ENCODE peak calls at places on chromosome 11, in five cellular contexts. M is upper lobe of right lung, C is endodermal cell, K is cardiac muscle cell, I is A549. W is an unnamed sample.

GRCh38 chr11:6737872-6738466 is 33.8 kb downstream of the OR2AG2 start:
- DNase-seq in M (no peak), C (peak), K (peak), I (peak), W (no peak)

GRCh38 chr11:78248903-78249302 is 60.2 kb downstream of the USP35 start:
- DNase-seq in M (no peak), C (no peak), K (no peak), I (no peak), W (no peak)

GRCh38 chr11:105046898-105047579 is 1.9 kb upstream of the CARD16 start:
- DNase-seq in M (no peak), C (no peak), K (no peak), I (peak), W (no peak)

GRCh38 chr11:14638561-14638960 is 5.0 kb upstream of the PDE3B start:
- DNase-seq in M (no peak), C (no peak), K (no peak), I (no peak), W (no peak)

GRCh38 chr11:27392715-27393114 is 29.7 kb upstream of the CCDC34 start:
- DNase-seq in M (no peak), C (no peak), K (peak), I (no peak), W (no peak)

GRCh38 chr11:123519055-123519796 is 89.2 kb downstream of the GRAMD1B start:
- DNase-seq in M (no peak), C (peak), K (no peak), I (no peak), W (no peak)

GRCh38 chr11:86781546-86781945 is 18.8 kb upstream of the PRSS23 start:
- DNase-seq in M (no peak), C (peak), K (no peak), I (no peak), W (no peak)

GRCh38 chr11:126197277-126197939 is 14.0 kb downstream of the RPUSD4 start:
- DNase-seq in M (no peak), C (no peak), K (no peak), I (no peak), W (no peak)

GRCh38 chr11:71200761-71201160 is 51.6 kb downstream of the SHANK2 start:
- DNase-seq in M (peak), C (no peak), K (no peak), I (no peak), W (no peak)

GRCh38 chr11:16985297-16985696 is 28.9 kb downstream of the PLEKHA7 start:
- DNase-seq in M (no peak), C (no peak), K (no peak), I (no peak), W (no peak)

GRCh38 chr11:130202009-130202817 is 42.6 kb downstream of the ST14 start:
- DNase-seq in M (no peak), C (no peak), K (no peak), I (no peak), W (no peak)

GRCh38 chr11:86947541-86947940 is 7.7 kb downstream of the FZD4 start:
- DNase-seq in M (no peak), C (no peak), K (no peak), I (no peak), W (no peak)

GRCh38 chr11:19117760-19118097 is 761 bp downstream of the ZDHHC13 start:
- DNase-seq in M (no peak), C (no peak), K (no peak), I (no peak), W (no peak)
- H3K27ac ChIP-seq in M (no peak), C (no peak), K (no peak), I (peak), W (peak)

DNA sequence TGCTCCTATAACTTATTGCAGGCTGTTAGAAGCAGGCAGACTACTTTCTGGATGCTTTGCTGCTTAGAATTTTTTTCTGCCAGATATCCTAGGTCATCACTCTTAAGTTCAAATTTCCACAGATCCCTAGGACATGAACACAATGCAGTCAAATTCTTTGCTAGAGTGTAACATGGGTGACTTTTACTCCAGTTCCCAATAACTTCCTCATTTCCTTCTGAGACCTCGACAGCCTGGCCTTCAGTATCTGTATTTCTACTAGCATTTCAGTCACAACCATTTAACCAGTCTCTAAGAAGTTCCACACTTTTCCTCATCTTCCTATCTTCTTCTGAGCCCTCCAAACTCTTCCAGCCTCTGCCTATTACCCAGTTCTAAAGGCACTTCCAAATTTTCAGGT is 60.4 kb upstream of the ZBED5 start:
- DNase-seq in M (no peak), C (no peak), K (no peak), I (no peak), W (no peak)
- H3K4me3 ChIP-seq in M (no peak), C (no peak), K (no peak), I (no peak), W (no peak)

DNA sequence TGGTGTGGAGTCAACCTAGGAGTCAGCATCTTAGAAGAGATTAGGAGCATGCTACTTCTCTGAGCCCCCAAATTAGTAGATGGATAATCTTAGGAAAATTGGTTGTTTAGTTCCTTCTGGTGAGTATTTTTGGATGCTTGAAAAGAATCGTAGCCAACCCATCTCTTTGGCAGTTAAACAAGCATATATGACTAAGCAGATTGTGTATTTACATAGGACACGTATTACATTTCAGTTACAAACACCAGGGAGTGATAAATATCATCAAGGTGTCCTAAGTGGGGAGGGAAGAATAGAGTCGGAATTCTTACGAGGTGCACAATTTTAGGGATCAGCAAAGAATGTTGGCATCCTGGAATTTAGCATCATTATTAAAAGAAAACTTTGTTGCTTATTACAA is 13.5 kb downstream of the PLET1 start:
- DNase-seq in M (no peak), C (no peak), K (no peak), I (no peak), W (no peak)
- H3K27ac ChIP-seq in M (no peak), C (no peak), K (no peak), I (no peak), W (no peak)

GRCh38 chr11:128813729-128814128 is 53.4 kb downstream of the KCNJ1 start:
- DNase-seq in M (no peak), C (no peak), K (no peak), I (no peak), W (no peak)

GRCh38 chr11:128823751-128824150 is 43.3 kb downstream of the KCNJ1 start:
- DNase-seq in M (no peak), C (no peak), K (no peak), I (no peak), W (no peak)

GRCh38 chr11:128824199-128825049 is 42.7 kb downstream of the KCNJ1 start:
- DNase-seq in M (no peak), C (no peak), K (no peak), I (no peak), W (no peak)

GRCh38 chr11:128814856-128815705 is 52.0 kb downstream of the KCNJ1 start:
- DNase-seq in M (no peak), C (peak), K (peak), I (no peak), W (no peak)

DNA sequence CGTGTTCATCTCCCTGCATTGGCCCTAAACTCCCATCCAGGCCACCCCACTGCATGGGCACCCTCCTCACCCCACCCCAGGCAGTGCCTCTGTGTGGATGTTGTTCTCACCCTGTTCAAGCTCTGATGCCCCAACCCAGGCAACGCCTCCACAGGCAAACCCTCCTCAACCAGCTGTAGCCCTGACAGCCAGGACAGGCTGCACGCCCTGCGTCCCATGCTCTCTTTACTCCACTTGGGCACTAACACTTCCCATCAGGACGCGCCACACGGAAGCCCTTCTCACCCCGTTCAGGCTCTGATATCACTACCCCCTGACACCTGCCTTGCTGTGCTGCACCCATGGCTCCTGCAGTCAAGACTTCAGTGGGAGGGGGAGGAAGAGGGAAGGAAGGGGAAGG is 47.9 kb downstream of the KCNJ1 start:
- DNase-seq in M (no peak), C (no peak), K (no peak), I (no peak), W (no peak)
- H3K4me3 ChIP-seq in M (no peak), C (no peak), K (no peak), I (no peak), W (no peak)

GRCh38 chr11:37755526-37755925 is 1157.5 kb upstream of the RAG2 start:
- DNase-seq in M (no peak), C (no peak), K (peak), I (no peak), W (no peak)
- H3K27ac ChIP-seq in M (no peak), C (no peak), K (no peak), I (no peak), W (no peak)

GRCh38 chr11:68273056-68273738 is 1.4 kb upstream of the C11orf24 start:
- DNase-seq in M (no peak), C (no peak), K (no peak), I (no peak), W (no peak)
- H3K4me3 ChIP-seq in M (peak), C (peak), K (no peak), I (peak), W (no peak)

GRCh38 chr11:111909378-111909777 is 2.2 kb downstream of the CRYAB start:
- DNase-seq in M (no peak), C (no peak), K (no peak), I (no peak), W (no peak)
- H3K27ac ChIP-seq in M (no peak), C (no peak), K (peak), I (no peak), W (no peak)

GRCh38 chr11:76671236-76671590 is 666 bp upstream of the LRRC32 start:
- DNase-seq in M (no peak), C (no peak), K (no peak), I (no peak), W (no peak)

GRCh38 chr11:76669901-76670474 is 559 bp downstream of the LRRC32 start:
- DNase-seq in M (peak), C (peak), K (peak), I (no peak), W (no peak)

GRCh38 chr11:76672431-76673163 is 2.0 kb upstream of the LRRC32 start:
- DNase-seq in M (no peak), C (no peak), K (no peak), I (no peak), W (peak)

GRCh38 chr11:76671626-76672309 is 1.2 kb upstream of the LRRC32 start:
- DNase-seq in M (peak), C (no peak), K (no peak), I (no peak), W (no peak)

GRCh38 chr11:76670475-76671235 is at the start of gene LRRC32:
- DNase-seq in M (peak), C (peak), K (peak), I (no peak), W (no peak)
- H3K4me3 ChIP-seq in M (peak), C (peak), K (peak), I (peak), W (peak)

GRCh38 chr11:65556470-65557279 is 1.5 kb downstream of the LTBP3 start:
- DNase-seq in M (no peak), C (no peak), K (no peak), I (no peak), W (no peak)
- H3K27ac ChIP-seq in M (peak), C (no peak), K (peak), I (peak), W (peak)

W was measured in naive thymus-derived CD4-positive, alpha-beta T cell.